ENCODE peak calls at places on chromosomes 16 and 17, in six cellular contexts. M, A, X, O, H and J are unnamed samples.
A peak's percentile ranks its signal among the peaks of the same experiment; 100 is the strongest.

GRCh38 chr17:36057900-36058299 is 6.2 kb upstream of the CCL18 start:
- DNase-seq in X (no peak), O (no peak), M (no peak), H (no peak), A (no peak), J (no peak)

GRCh38 chr17:41919840-41920579 is 1.3 kb upstream of the ACLY start:
- DNase-seq in O (no peak), X (no peak), M (peak; percentile 30), H (no peak), A (peak; percentile 68), J (no peak)

GRCh38 chr17:45426561-45426960 is 6.1 kb downstream of the ARHGAP27 start:
- DNase-seq in M (no peak), X (no peak), A (no peak), H (no peak), O (no peak), J (no peak)

GRCh38 chr16:55367796-55368195 is 43.8 kb downstream of the IRX6 start:
- DNase-seq in M (no peak), X (no peak), O (no peak), A (no peak), H (no peak), J (no peak)

GRCh38 chr17:63950940-63951907 is 19.1 kb upstream of the CD79B start:
- DNase-seq in X (no peak), A (no peak), O (peak; percentile 71), H (peak; percentile 58), M (peak; percentile 62), J (no peak)

GRCh38 chr17:27381007-27381501 is 75.2 kb upstream of the KSR1 start:
- DNase-seq in M (peak; percentile 52), O (peak; percentile 63), X (peak; percentile 89), H (peak; percentile 42), A (peak; percentile 85), J (peak; percentile 80)

GRCh38 chr16:4332623-4333307 is 16.9 kb downstream of the GLIS2 start:
- DNase-seq in H (no peak), A (peak; percentile 58), O (no peak), M (no peak), X (no peak), J (no peak)

GRCh38 chr16:54176376-54176901 is 110.1 kb downstream of the IRX3 start:
- DNase-seq in O (peak; percentile 53), H (peak; percentile 37), M (no peak), A (no peak), X (no peak), J (no peak)

GRCh38 chr17:2002767-2003329 is 22.3 kb downstream of the RTN4RL1 start:
- DNase-seq in X (no peak), H (no peak), O (no peak), A (no peak), M (no peak), J (no peak)

GRCh38 chr17:56468840-56469239 is 124.7 kb upstream of the NOG start:
- DNase-seq in M (no peak), O (no peak), X (no peak), H (no peak), A (no peak), J (no peak)

GRCh38 chr17:64240261-64240740 is 22.8 kb downstream of the TEX2 start:
- DNase-seq in O (no peak), X (no peak), H (no peak), M (no peak), A (no peak), J (no peak)

GRCh38 chr17:72416054-72416691 is 295.4 kb downstream of the SOX9 start:
- DNase-seq in A (no peak), X (no peak), O (no peak), H (no peak), M (peak; percentile 48), J (no peak)

GRCh38 chr17:19771971-19772630 is 24.0 kb upstream of the ALDH3A1 start:
- DNase-seq in O (no peak), A (no peak), X (no peak), H (no peak), M (no peak), J (no peak)

GRCh38 chr17:27612160-27612767 is 18.7 kb upstream of the LGALS9 start:
- DNase-seq in A (no peak), X (no peak), O (no peak), H (no peak), M (no peak), J (no peak)

GRCh38 chr16:10509534-10510025 is 70.8 kb downstream of the EMP2 start:
- DNase-seq in H (peak; percentile 52), A (no peak), M (peak; percentile 46), X (no peak), O (peak; percentile 54), J (peak; percentile 28)

GRCh38 chr17:41199421-41200098 is 9.9 kb downstream of the KRTAP9-1 start:
- DNase-seq in X (no peak), M (no peak), O (no peak), A (no peak), H (no peak), J (no peak)

GRCh38 chr17:979539-980405 is at the start of gene NXN:
- DNase-seq in O (peak; percentile 91), X (peak; percentile 95), H (peak; percentile 91), M (peak; percentile 91), A (peak; percentile 94), J (peak; percentile 87)

GRCh38 chr17:75706042-75706728 is 15.1 kb upstream of the ITGB4 start:
- DNase-seq in X (no peak), O (no peak), M (no peak), H (no peak), A (no peak), J (no peak)

GRCh38 chr17:56184650-56185049 is 31.4 kb downstream of the ANKFN1 start:
- DNase-seq in O (no peak), X (no peak), A (no peak), H (no peak), M (no peak), J (no peak)

GRCh38 chr17:75822119-75822799 is 21.9 kb downstream of the UNC13D start:
- DNase-seq in X (no peak), O (peak; percentile 88), A (no peak), H (no peak), M (no peak), J (no peak)

GRCh38 chr17:11122908-11123307 is 118.1 kb upstream of the SHISA6 start:
- DNase-seq in H (no peak), A (no peak), O (peak; percentile 89), X (no peak), M (no peak), J (no peak)

GRCh38 chr16:85461814-85462404 is 151.2 kb upstream of the GSE1 start:
- DNase-seq in X (no peak), M (no peak), A (peak; percentile 82), H (no peak), O (no peak), J (no peak)

GRCh38 chr17:5667871-5668270 is 83.6 kb upstream of the NLRP1 start:
- DNase-seq in M (no peak), H (no peak), A (no peak), O (no peak), X (no peak), J (no peak)

GRCh38 chr17:21396237-21396636 is 20.1 kb downstream of the KCNJ12 start:
- DNase-seq in A (no peak), M (no peak), O (no peak), H (no peak), X (no peak), J (no peak)

GRCh38 chr16:57538235-57538711 is 1.9 kb upstream of the CCDC102A start:
- DNase-seq in M (no peak), X (no peak), O (peak; percentile 23), H (no peak), A (no peak), J (no peak)

GRCh38 chr17:77825621-77826020 is 132.9 kb upstream of the TNRC6C start:
- DNase-seq in X (peak; percentile 64), A (peak; percentile 51), M (no peak), H (no peak), O (no peak), J (no peak)

GRCh38 chr17:64780096-64781012 is 118.2 kb upstream of the SMURF2 start:
- DNase-seq in X (no peak), M (peak; percentile 83), O (peak; percentile 73), H (peak; percentile 46), A (peak; percentile 93), J (peak; percentile 52)

GRCh38 chr16:29117631-29118030 is 132.8 kb downstream of the LAT start:
- DNase-seq in A (no peak), O (no peak), M (no peak), X (no peak), H (no peak), J (no peak)

GRCh38 chr16:14286381-14287230 is 215.5 kb downstream of the MRTFB start:
- DNase-seq in H (no peak), X (no peak), M (no peak), A (peak; percentile 57), O (no peak), J (peak; percentile 35)

GRCh38 chr17:45146616-45147101 is 1.6 kb upstream of the HEXIM1 start:
- DNase-seq in O (peak; percentile 71), A (no peak), H (no peak), X (no peak), M (peak; percentile 52), J (no peak)

GRCh38 chr17:48555183-48555615 is 10.3 kb upstream of the HOXB2 start:
- DNase-seq in O (no peak), A (no peak), X (no peak), M (no peak), H (no peak), J (no peak)
- TF ChIP-seq CTCF in O (no peak), A (no peak), X (no peak), M (peak; percentile 29), H (no peak), J (no peak)

GRCh38 chr17:50541916-50542688 is 4.9 kb upstream of the SPATA20 start:
- DNase-seq in O (peak; percentile 92), X (no peak), M (peak; percentile 86), H (peak; percentile 79), A (peak; percentile 94), J (peak; percentile 81)
- TF ChIP-seq CTCF in O (no peak), X (peak; percentile 69), M (no peak), H (peak; percentile 31), A (peak; percentile 36), J (peak; percentile 60)

DNA sequence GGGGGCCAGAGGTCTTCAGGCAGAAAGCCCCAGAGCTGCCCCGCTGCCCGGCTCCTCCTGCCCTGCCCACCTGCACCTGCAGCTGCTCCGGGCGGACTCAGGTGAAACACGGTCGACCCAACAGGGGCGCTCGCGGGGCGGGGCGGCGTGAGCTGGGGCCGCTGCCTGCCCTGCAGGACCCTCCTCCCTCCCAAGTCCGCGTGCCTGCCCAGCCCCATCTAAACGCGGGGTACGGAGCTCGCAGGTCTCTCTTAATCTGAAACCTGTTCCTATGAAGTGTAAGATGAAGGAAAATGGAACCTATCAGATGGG is 28.1 kb downstream of the GNPTG start:
- DNase-seq in O (no peak), A (no peak), H (no peak), M (no peak), X (no peak), J (no peak)
- TF ChIP-seq CTCF in O (no peak), A (no peak), H (peak; percentile 37), M (no peak), X (no peak), J (no peak)

GRCh38 chr16:80323187-80323807 is 217.5 kb upstream of the DYNLRB2 start:
- DNase-seq in H (no peak), A (no peak), O (no peak), M (no peak), X (no peak), J (no peak)

GRCh38 chr16:80318107-80318506 is 222.7 kb upstream of the DYNLRB2 start:
- DNase-seq in H (no peak), O (no peak), X (no peak), A (no peak), M (no peak), J (no peak)

GRCh38 chr16:80314042-80314441 is 226.8 kb upstream of the DYNLRB2 start:
- DNase-seq in H (no peak), M (no peak), A (no peak), O (no peak), X (no peak), J (no peak)

GRCh38 chr16:80319181-80319580 is 221.6 kb upstream of the DYNLRB2 start:
- DNase-seq in M (no peak), X (no peak), A (no peak), H (no peak), O (no peak), J (no peak)

GRCh38 chr16:80317132-80318098 is 223.4 kb upstream of the DYNLRB2 start:
- DNase-seq in X (no peak), M (no peak), H (no peak), O (no peak), A (no peak), J (no peak)
- TF ChIP-seq CTCF in X (peak; percentile 53), M (peak; percentile 31), H (peak; percentile 46), O (no peak), A (peak; percentile 38), J (no peak)